ENCODE peak calls at places on chromosomes 1 and 21, in seven cellular contexts. One of them, this sample, is unnamed.

GRCh38 chr1:180522204-180522497 is 19.8 kb upstream of the ACBD6 start:
- DNase-seq in cardiac muscle cell: no peak
- DNase-seq in transverse colon: no peak
- DNase-seq in astrocyte of the spinal cord: no peak
- DNase-seq in lung: no peak
- DNase-seq in upper lobe of right lung: no peak
- DNase-seq in RWPE2: no peak
- DNase-seq in this sample: no peak

GRCh38 chr1:97738270-97738669 is 182.6 kb downstream of the DPYD start:
- DNase-seq in cardiac muscle cell: no peak
- DNase-seq in transverse colon: no peak
- DNase-seq in astrocyte of the spinal cord: no peak
- DNase-seq in lung: no peak
- DNase-seq in upper lobe of right lung: no peak
- DNase-seq in RWPE2: no peak
- DNase-seq in this sample: no peak

GRCh38 chr1:152110860-152111514 is 4.3 kb downstream of the TCHH start:
- DNase-seq in cardiac muscle cell: peak; percentile 61
- DNase-seq in transverse colon: no peak
- DNase-seq in astrocyte of the spinal cord: peak; percentile 55
- DNase-seq in lung: no peak
- DNase-seq in upper lobe of right lung: peak; percentile 67
- DNase-seq in RWPE2: peak; percentile 70
- DNase-seq in this sample: peak; percentile 13

GRCh38 chr1:233514946-233515391 is 98.9 kb upstream of the KCNK1 start:
- DNase-seq in cardiac muscle cell: no peak
- DNase-seq in transverse colon: no peak
- DNase-seq in astrocyte of the spinal cord: no peak
- DNase-seq in lung: no peak
- DNase-seq in upper lobe of right lung: no peak
- DNase-seq in RWPE2: no peak
- DNase-seq in this sample: no peak

GRCh38 chr1:7988576-7988975 is 27.1 kb downstream of the PARK7 start:
- DNase-seq in cardiac muscle cell: no peak
- DNase-seq in transverse colon: no peak
- DNase-seq in astrocyte of the spinal cord: no peak
- DNase-seq in lung: no peak
- DNase-seq in upper lobe of right lung: no peak
- DNase-seq in RWPE2: no peak
- DNase-seq in this sample: no peak

GRCh38 chr21:44391345-44392091 is 38.1 kb downstream of the TRPM2 start:
- DNase-seq in cardiac muscle cell: no peak
- DNase-seq in transverse colon: peak; percentile 49
- DNase-seq in astrocyte of the spinal cord: no peak
- DNase-seq in lung: no peak
- DNase-seq in upper lobe of right lung: peak; percentile 80
- DNase-seq in RWPE2: no peak
- DNase-seq in this sample: no peak

GRCh38 chr1:221888218-221888617 is 146.3 kb upstream of the DUSP10 start:
- DNase-seq in cardiac muscle cell: no peak
- DNase-seq in transverse colon: no peak
- DNase-seq in astrocyte of the spinal cord: no peak
- DNase-seq in lung: no peak
- DNase-seq in upper lobe of right lung: no peak
- DNase-seq in RWPE2: no peak
- DNase-seq in this sample: no peak

GRCh38 chr1:154154534-154155181 is at the start of gene NUP210L:
- DNase-seq in cardiac muscle cell: peak; percentile 80
- DNase-seq in transverse colon: peak; percentile 32
- DNase-seq in astrocyte of the spinal cord: no peak
- DNase-seq in lung: peak; percentile 84
- DNase-seq in upper lobe of right lung: peak; percentile 94
- DNase-seq in RWPE2: no peak
- DNase-seq in this sample: no peak

GRCh38 chr1:184716158-184716557 is 38.5 kb downstream of the EDEM3 start:
- DNase-seq in cardiac muscle cell: no peak
- DNase-seq in transverse colon: no peak
- DNase-seq in astrocyte of the spinal cord: no peak
- DNase-seq in lung: no peak
- DNase-seq in upper lobe of right lung: no peak
- DNase-seq in RWPE2: no peak
- DNase-seq in this sample: no peak

GRCh38 chr1:159012495-159012894 is 2.8 kb downstream of the IFI16 start:
- DNase-seq in cardiac muscle cell: peak; percentile 45
- DNase-seq in transverse colon: peak; percentile 15
- DNase-seq in astrocyte of the spinal cord: peak; percentile 14
- DNase-seq in lung: no peak
- DNase-seq in upper lobe of right lung: no peak
- DNase-seq in RWPE2: no peak
- DNase-seq in this sample: no peak

GRCh38 chr1:230103341-230104173 is 36.5 kb downstream of the GALNT2 start:
- DNase-seq in cardiac muscle cell: peak; percentile 41
- DNase-seq in transverse colon: no peak
- DNase-seq in astrocyte of the spinal cord: peak; percentile 45
- DNase-seq in lung: no peak
- DNase-seq in upper lobe of right lung: no peak
- DNase-seq in RWPE2: no peak
- DNase-seq in this sample: no peak

GRCh38 chr1:90175490-90176157 is 180.7 kb downstream of the ZNF326 start:
- DNase-seq in cardiac muscle cell: peak; percentile 61
- DNase-seq in transverse colon: no peak
- DNase-seq in astrocyte of the spinal cord: no peak
- DNase-seq in lung: no peak
- DNase-seq in upper lobe of right lung: no peak
- DNase-seq in RWPE2: no peak
- DNase-seq in this sample: peak; percentile 21

GRCh38 chr21:25402134-25402957 is 204.9 kb downstream of the MRPL39 start:
- DNase-seq in cardiac muscle cell: no peak
- DNase-seq in transverse colon: no peak
- DNase-seq in astrocyte of the spinal cord: no peak
- DNase-seq in lung: no peak
- DNase-seq in upper lobe of right lung: no peak
- DNase-seq in RWPE2: no peak
- DNase-seq in this sample: no peak

GRCh38 chr1:230205719-230206198 is 138.7 kb downstream of the GALNT2 start:
- DNase-seq in cardiac muscle cell: peak; percentile 57
- DNase-seq in transverse colon: no peak
- DNase-seq in astrocyte of the spinal cord: peak; percentile 16
- DNase-seq in lung: peak; percentile 44
- DNase-seq in upper lobe of right lung: no peak
- DNase-seq in RWPE2: no peak
- DNase-seq in this sample: no peak

DNA sequence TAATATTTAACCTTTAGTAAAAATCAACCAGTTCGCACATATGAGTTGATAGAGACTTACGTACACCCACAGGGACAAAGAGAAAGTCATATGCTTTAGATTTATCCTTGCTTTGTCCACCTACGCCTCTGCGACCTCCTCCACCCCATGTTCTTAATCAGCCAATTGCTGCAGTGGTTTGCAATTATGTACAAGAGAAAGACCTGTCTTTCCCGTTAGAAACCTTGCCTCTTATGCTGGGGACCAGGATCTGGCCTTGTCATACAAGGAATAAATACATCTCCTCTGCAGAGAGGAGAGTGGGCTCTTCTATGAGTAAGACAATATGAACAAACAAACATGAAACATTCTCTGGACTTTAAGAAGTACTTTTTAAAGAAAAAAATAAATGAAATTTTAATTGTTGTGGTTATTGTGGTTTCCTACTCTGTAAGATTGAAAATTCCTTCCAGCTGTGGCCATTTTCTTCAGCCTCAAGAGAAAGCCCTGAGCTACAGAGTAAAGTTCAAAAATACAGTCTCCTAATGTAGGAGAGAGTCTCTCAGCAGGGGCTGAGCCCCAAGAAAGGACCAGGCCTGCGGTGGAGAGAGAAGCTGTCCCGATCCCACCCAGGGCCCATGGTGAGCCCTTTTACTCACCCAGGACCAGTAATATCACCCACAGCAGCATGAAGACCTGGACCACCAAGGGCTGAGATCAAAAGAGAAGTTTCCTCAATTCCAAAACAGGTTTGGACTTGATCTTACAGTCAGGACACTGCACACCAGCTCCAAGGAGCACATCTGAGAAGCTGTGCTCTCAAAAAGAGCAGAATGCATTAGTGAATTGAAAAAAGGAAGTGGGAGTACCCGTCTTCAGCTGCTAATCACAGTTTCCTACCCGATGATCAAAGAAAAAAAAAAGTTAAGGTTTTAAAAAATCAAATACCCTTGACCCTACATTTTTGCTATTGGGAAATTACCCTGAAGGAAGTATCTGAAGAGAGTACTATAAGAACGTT is at the start of gene FCRL5:
- DNase-seq in cardiac muscle cell: no peak
- DNase-seq in transverse colon: no peak
- DNase-seq in astrocyte of the spinal cord: no peak
- DNase-seq in lung: no peak
- DNase-seq in upper lobe of right lung: no peak
- DNase-seq in RWPE2: no peak
- DNase-seq in this sample: no peak
- H3K4me3 ChIP-seq in cardiac muscle cell: no peak within 1 kb of the TSS
- H3K4me3 ChIP-seq in transverse colon: no peak within 1 kb of the TSS
- H3K4me3 ChIP-seq in astrocyte of the spinal cord: no peak within 1 kb of the TSS
- H3K4me3 ChIP-seq in lung: no peak within 1 kb of the TSS
- H3K4me3 ChIP-seq in upper lobe of right lung: no peak within 1 kb of the TSS
- H3K4me3 ChIP-seq in RWPE2: no peak within 1 kb of the TSS
- H3K4me3 ChIP-seq in this sample: no peak within 1 kb of the TSS

DNA sequence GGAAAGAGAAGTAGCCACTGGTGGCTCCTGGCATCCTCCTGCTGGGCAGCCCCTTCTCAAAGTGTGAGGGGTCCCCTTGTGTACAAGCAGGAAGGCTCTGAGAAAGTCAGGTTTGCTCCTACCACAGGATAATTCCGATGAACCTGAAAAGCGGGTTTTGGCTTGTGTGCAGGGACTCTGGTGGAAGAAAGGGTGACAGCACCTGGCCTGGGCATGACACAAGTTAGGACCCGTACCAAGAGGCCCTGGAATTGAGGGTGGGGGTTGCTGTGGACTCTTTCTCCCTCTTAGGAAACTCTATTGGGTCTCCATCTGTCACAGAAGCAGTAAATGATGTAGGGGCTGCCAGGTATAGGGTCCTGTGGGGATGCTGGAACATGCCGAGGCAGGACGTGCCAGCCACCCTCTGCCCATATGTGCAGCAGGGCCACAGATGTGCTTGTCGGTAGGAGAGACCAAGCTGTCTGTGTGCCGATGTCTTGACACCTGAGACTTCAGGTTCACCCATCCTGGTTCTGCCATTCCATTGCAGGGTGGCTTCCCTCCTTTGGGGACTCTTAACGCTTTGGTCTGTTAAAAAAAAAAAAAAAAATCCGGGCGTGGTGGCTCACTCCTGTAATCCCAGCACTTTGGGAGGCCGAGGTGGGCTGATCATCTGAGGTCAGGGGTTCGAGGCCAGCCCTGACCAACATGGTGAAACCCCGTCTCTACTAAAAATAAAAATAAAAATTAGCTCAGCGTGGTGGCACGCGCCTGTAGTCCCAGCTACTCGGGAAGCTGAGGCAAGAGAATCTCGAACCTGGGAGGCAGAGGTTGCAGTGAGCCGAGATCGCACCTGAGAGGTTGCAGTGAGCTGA is 9.8 kb downstream of the C1orf35 start:
- DNase-seq in cardiac muscle cell: no peak
- DNase-seq in transverse colon: no peak
- DNase-seq in astrocyte of the spinal cord: no peak
- DNase-seq in lung: no peak
- DNase-seq in upper lobe of right lung: peak; percentile 18
- DNase-seq in RWPE2: no peak
- DNase-seq in this sample: no peak
- H3K4me3 ChIP-seq in cardiac muscle cell: no peak overlapping the region
- H3K4me3 ChIP-seq in transverse colon: no peak overlapping the region
- H3K4me3 ChIP-seq in astrocyte of the spinal cord: no peak overlapping the region
- H3K4me3 ChIP-seq in lung: no peak overlapping the region
- H3K4me3 ChIP-seq in upper lobe of right lung: no peak overlapping the region
- H3K4me3 ChIP-seq in RWPE2: no peak overlapping the region
- H3K4me3 ChIP-seq in this sample: no peak overlapping the region

GRCh38 chr1:80498673-80499072 is 1302.1 kb upstream of the ADGRL2 start:
- DNase-seq in cardiac muscle cell: peak; percentile 2
- DNase-seq in transverse colon: no peak
- DNase-seq in astrocyte of the spinal cord: no peak
- DNase-seq in lung: no peak
- DNase-seq in upper lobe of right lung: no peak
- DNase-seq in RWPE2: no peak
- DNase-seq in this sample: no peak
- H3K4me3 ChIP-seq in cardiac muscle cell: no peak overlapping the region
- H3K4me3 ChIP-seq in transverse colon: no peak overlapping the region
- H3K4me3 ChIP-seq in astrocyte of the spinal cord: no peak overlapping the region
- H3K4me3 ChIP-seq in lung: no peak overlapping the region
- H3K4me3 ChIP-seq in upper lobe of right lung: no peak overlapping the region
- H3K4me3 ChIP-seq in RWPE2: no peak overlapping the region
- H3K4me3 ChIP-seq in this sample: no peak overlapping the region

DNA sequence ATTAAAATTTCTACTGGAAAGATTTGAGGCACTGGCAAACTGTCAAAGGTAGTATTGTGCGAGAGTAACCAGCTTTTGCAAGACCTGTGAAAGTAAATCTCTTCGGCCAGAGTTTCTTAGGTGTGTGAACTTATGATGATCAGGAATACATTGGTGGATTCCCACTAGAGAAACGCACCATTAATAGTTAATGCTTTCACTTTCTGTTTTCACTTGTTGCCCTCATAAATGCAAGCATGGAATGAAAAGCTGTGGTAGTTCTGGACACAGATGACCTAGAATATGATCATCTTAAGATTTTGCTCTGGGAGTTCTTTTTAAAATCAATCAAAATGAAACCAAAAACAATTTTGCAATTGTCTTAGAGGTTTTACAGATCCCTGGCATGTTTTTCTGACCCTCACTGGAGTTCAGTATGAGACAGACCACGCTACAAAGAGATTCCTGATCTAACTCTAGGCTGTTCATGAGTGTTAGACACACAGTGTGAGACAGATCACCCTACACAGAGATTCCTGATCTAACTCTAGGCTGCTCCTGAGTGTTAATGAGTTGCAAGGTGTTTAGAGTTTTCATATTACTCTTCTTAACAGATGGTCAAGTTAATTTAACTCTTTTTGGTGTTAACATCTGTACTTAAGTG is 98.8 kb downstream of the SDCCAG8 start:
- DNase-seq in cardiac muscle cell: no peak
- DNase-seq in transverse colon: no peak
- DNase-seq in astrocyte of the spinal cord: peak; percentile 62
- DNase-seq in lung: no peak
- DNase-seq in upper lobe of right lung: no peak
- DNase-seq in RWPE2: no peak
- DNase-seq in this sample: no peak
- H3K4me3 ChIP-seq in cardiac muscle cell: no peak overlapping the region
- H3K4me3 ChIP-seq in transverse colon: no peak overlapping the region
- H3K4me3 ChIP-seq in astrocyte of the spinal cord: peak overlapping the region; percentile 4
- H3K4me3 ChIP-seq in lung: no peak overlapping the region
- H3K4me3 ChIP-seq in upper lobe of right lung: peak overlapping the region; percentile 29
- H3K4me3 ChIP-seq in RWPE2: no peak overlapping the region
- H3K4me3 ChIP-seq in this sample: no peak overlapping the region

This sample was measured in skeletal muscle cell.